ENCODE peak calls at places on chromosomes 11 and 22, in five cellular contexts. O is brain pericyte, N is LNCaP clone FGC, C is T47D, H is NCI-H1694 treated with DMSO at 0.1 percent for 48 hours. V is an unnamed sample.

GRCh38 chr22:35949243-35949642 is 79.4 kb downstream of the RBFOX2 start:
- DNase-seq in O (no peak), N (no peak), C (no peak), H (no peak), V (no peak)

GRCh38 chr11:70671611-70672010 is 273.3 kb downstream of the CTTN start:
- DNase-seq in O (no peak), N (no peak), C (no peak), H (no peak), V (no peak)

GRCh38 chr11:1152316-1153104 is 5.2 kb upstream of the MUC5AC start:
- DNase-seq in O (no peak), N (no peak), C (no peak), H (no peak), V (no peak)

GRCh38 chr11:87215236-87215635 is 177.5 kb downstream of the TMEM135 start:
- DNase-seq in O (no peak), N (no peak), C (no peak), H (no peak), V (no peak)

GRCh38 chr11:82092904-82093303 is 640.8 kb downstream of the FAM181B start:
- DNase-seq in O (no peak), N (no peak), C (no peak), H (no peak), V (no peak)

GRCh38 chr11:1826552-1827094 is 8.2 kb upstream of the SYT8 start:
- DNase-seq in O (peak), N (no peak), C (peak), H (no peak), V (no peak)

GRCh38 chr11:116970485-116971292 is 127.5 kb downstream of the SIK3 start:
- DNase-seq in O (no peak), N (no peak), C (no peak), H (no peak), V (no peak)

GRCh38 chr11:93236741-93237675 is 39.2 kb upstream of the SLC36A4 start:
- DNase-seq in O (no peak), N (peak), C (no peak), H (no peak), V (no peak)

GRCh38 chr11:125083312-125084056 is 20.4 kb downstream of the SLC37A2 start:
- DNase-seq in O (no peak), N (no peak), C (no peak), H (no peak), V (no peak)

GRCh38 chr22:44609589-44609988 is 92.4 kb upstream of the PRR5 start:
- DNase-seq in O (no peak), N (no peak), C (no peak), H (no peak), V (no peak)

GRCh38 chr22:28222976-28223375 is 303.9 kb upstream of the PITPNB start:
- DNase-seq in O (peak), N (no peak), C (no peak), H (no peak), V (no peak)

GRCh38 chr11:95245038-95245437 is 14.0 kb upstream of the SESN3 start:
- DNase-seq in O (no peak), N (no peak), C (no peak), H (no peak), V (peak)

GRCh38 chr11:116558504-116559252 is 214.1 kb downstream of the BUD13 start:
- DNase-seq in O (no peak), N (no peak), C (no peak), H (no peak), V (no peak)

GRCh38 chr11:126060651-126061220 is 1.9 kb downstream of the CDON start:
- DNase-seq in O (no peak), N (no peak), C (no peak), H (no peak), V (no peak)

GRCh38 chr11:129643031-129643721 is 172.5 kb upstream of the TMEM45B start:
- DNase-seq in O (no peak), N (peak), C (no peak), H (no peak), V (no peak)

GRCh38 chr22:23695748-23696325 is 5.0 kb downstream of the RGL4 start:
- DNase-seq in O (no peak), N (no peak), C (no peak), H (no peak), V (no peak)

GRCh38 chr11:32531528-32531927 is 52.1 kb upstream of the EIF3M start:
- DNase-seq in O (no peak), N (no peak), C (no peak), H (no peak), V (no peak)

GRCh38 chr11:6268811-6269210 is 9.2 kb downstream of the CCKBR start:
- DNase-seq in O (no peak), N (no peak), C (no peak), H (no peak), V (no peak)

GRCh38 chr22:35977136-35977535 is 51.5 kb downstream of the RBFOX2 start:
- DNase-seq in O (no peak), N (no peak), C (no peak), H (no peak), V (no peak)

GRCh38 chr22:27113211-27114030 is 456.0 kb downstream of the MIAT start:
- DNase-seq in O (no peak), N (no peak), C (no peak), H (no peak), V (peak)

GRCh38 chr11:113016905-113017304 is 55.7 kb downstream of the NCAM1 start:
- DNase-seq in O (no peak), N (no peak), C (no peak), H (no peak), V (no peak)

GRCh38 chr22:28674121-28674563 is 5.5 kb downstream of the TTC28 start:
- DNase-seq in O (no peak), N (no peak), C (no peak), H (no peak), V (no peak)

GRCh38 chr11:72037554-72038311 is 39.0 kb downstream of the IL18BP start:
- DNase-seq in O (no peak), N (no peak), C (no peak), H (no peak), V (no peak)

GRCh38 chr11:107712342-107712741 is 486 bp upstream of the SLN start:
- DNase-seq in O (no peak), N (no peak), C (no peak), H (no peak), V (no peak)

GRCh38 chr22:43567691-43568308 is 156.0 kb downstream of the MPPED1 start:
- DNase-seq in O (no peak), N (no peak), C (no peak), H (peak), V (no peak)

GRCh38 chr11:33899383-33900037 is 7.6 kb upstream of the LMO2 start:
- DNase-seq in O (no peak), N (peak), C (no peak), H (peak), V (no peak)

GRCh38 chr11:64237484-64237951 is 3.1 kb downstream of the VEGFB start:
- DNase-seq in O (no peak), N (peak), C (peak), H (no peak), V (no peak)

GRCh38 chr11:110337570-110338193 is 41.3 kb upstream of the RDX start:
- DNase-seq in O (no peak), N (no peak), C (no peak), H (no peak), V (peak)